ENCODE peak calls at places on chromosomes 6 and 20, in five cellular contexts. One of them, this sample, is unnamed.

GRCh38 chr6:75157336-75157735 is 48.5 kb downstream of the COL12A1 start:
- DNase-seq in GM12891: no peak
- DNase-seq in H1: no peak
- DNase-seq in K562: no peak
- DNase-seq in GM12878: no peak
- DNase-seq in this sample: no peak

GRCh38 chr20:63580796-63581461 is 6.9 kb upstream of the HELZ2 start:
- DNase-seq in GM12891: peak; percentile 78
- DNase-seq in H1: no peak
- DNase-seq in K562: peak; percentile 56
- DNase-seq in GM12878: no peak
- DNase-seq in this sample: peak; percentile 66

GRCh38 chr6:43781941-43782704 is 12.1 kb downstream of the VEGFA start:
- DNase-seq in GM12891: no peak
- DNase-seq in H1: no peak
- DNase-seq in K562: no peak
- DNase-seq in GM12878: no peak
- DNase-seq in this sample: no peak

GRCh38 chr6:10558575-10558974 is 37.4 kb downstream of the GCNT2 start:
- DNase-seq in GM12891: no peak
- DNase-seq in H1: no peak
- DNase-seq in K562: no peak
- DNase-seq in GM12878: no peak
- DNase-seq in this sample: no peak

GRCh38 chr20:44056010-44056698 is 130.8 kb downstream of the JPH2 start:
- DNase-seq in GM12891: no peak
- DNase-seq in H1: peak; percentile 69
- DNase-seq in K562: no peak
- DNase-seq in GM12878: no peak
- DNase-seq in this sample: no peak

GRCh38 chr6:98832282-98833100 is 1.9 kb upstream of the POU3F2 start:
- DNase-seq in GM12891: no peak
- DNase-seq in H1: no peak
- DNase-seq in K562: no peak
- DNase-seq in GM12878: no peak
- DNase-seq in this sample: no peak

GRCh38 chr6:87151786-87152527 is 3.4 kb upstream of the ZNF292 start:
- DNase-seq in GM12891: peak; percentile 38
- DNase-seq in H1: peak; percentile 85
- DNase-seq in K562: no peak
- DNase-seq in GM12878: no peak
- DNase-seq in this sample: peak; percentile 42

GRCh38 chr20:11867286-11867921 is 50.3 kb upstream of the BTBD3 start:
- DNase-seq in GM12891: no peak
- DNase-seq in H1: no peak
- DNase-seq in K562: no peak
- DNase-seq in GM12878: no peak
- DNase-seq in this sample: no peak

GRCh38 chr6:56889492-56889891 is 65.4 kb upstream of the BEND6 start:
- DNase-seq in GM12891: no peak
- DNase-seq in H1: no peak
- DNase-seq in K562: no peak
- DNase-seq in GM12878: no peak
- DNase-seq in this sample: no peak

GRCh38 chr6:147618927-147619326 is 110.4 kb downstream of the SAMD5 start:
- DNase-seq in GM12891: no peak
- DNase-seq in H1: no peak
- DNase-seq in K562: no peak
- DNase-seq in GM12878: no peak
- DNase-seq in this sample: no peak

GRCh38 chr6:142474446-142475289 is 172.9 kb downstream of the ADGRG6 start:
- DNase-seq in GM12891: no peak
- DNase-seq in H1: peak; percentile 76
- DNase-seq in K562: peak; percentile 58
- DNase-seq in GM12878: no peak
- DNase-seq in this sample: peak; percentile 3

GRCh38 chr6:98932424-98932823 is 15.3 kb downstream of the FBXL4 start:
- DNase-seq in GM12891: no peak
- DNase-seq in H1: no peak
- DNase-seq in K562: no peak
- DNase-seq in GM12878: no peak
- DNase-seq in this sample: no peak

GRCh38 chr6:5241242-5241641 is 19.5 kb downstream of the LYRM4 start:
- DNase-seq in GM12891: no peak
- DNase-seq in H1: no peak
- DNase-seq in K562: no peak
- DNase-seq in GM12878: no peak
- DNase-seq in this sample: no peak

GRCh38 chr6:113221850-113222249 is 635.3 kb upstream of the MARCKS start:
- DNase-seq in GM12891: no peak
- DNase-seq in H1: no peak
- DNase-seq in K562: no peak
- DNase-seq in GM12878: no peak
- DNase-seq in this sample: no peak

GRCh38 chr6:14724546-14724945 is 521.3 kb upstream of the JARID2 start:
- DNase-seq in GM12891: no peak
- DNase-seq in H1: no peak
- DNase-seq in K562: no peak
- DNase-seq in GM12878: no peak
- DNase-seq in this sample: no peak

GRCh38 chr6:83127976-83128375 is 60.5 kb downstream of the DOP1A start:
- DNase-seq in GM12891: no peak
- DNase-seq in H1: no peak
- DNase-seq in K562: no peak
- DNase-seq in GM12878: no peak
- DNase-seq in this sample: no peak

GRCh38 chr20:32387262-32387661 is 29.1 kb downstream of the ASXL1 start:
- DNase-seq in GM12891: no peak
- DNase-seq in H1: no peak
- DNase-seq in K562: no peak
- DNase-seq in GM12878: no peak
- DNase-seq in this sample: no peak

GRCh38 chr20:58457083-58457680 is 58.0 kb downstream of the APCDD1L start:
- DNase-seq in GM12891: no peak
- DNase-seq in H1: no peak
- DNase-seq in K562: no peak
- DNase-seq in GM12878: no peak
- DNase-seq in this sample: no peak

GRCh38 chr20:35910254-35910653 is 44.0 kb downstream of the SCAND1 start:
- DNase-seq in GM12891: no peak
- DNase-seq in H1: no peak
- DNase-seq in K562: no peak
- DNase-seq in GM12878: no peak
- DNase-seq in this sample: no peak

GRCh38 chr6:41439524-41440418 is 104.4 kb downstream of the NCR2 start:
- DNase-seq in GM12891: peak; percentile 60
- DNase-seq in H1: no peak
- DNase-seq in K562: no peak
- DNase-seq in GM12878: peak; percentile 67
- DNase-seq in this sample: peak; percentile 58

GRCh38 chr6:111894272-111894671 is 21.0 kb upstream of the FYN start:
- DNase-seq in GM12891: no peak
- DNase-seq in H1: no peak
- DNase-seq in K562: no peak
- DNase-seq in GM12878: no peak
- DNase-seq in this sample: no peak

GRCh38 chr6:44452725-44453124 is 65.2 kb downstream of the CDC5L start:
- DNase-seq in GM12891: no peak
- DNase-seq in H1: no peak
- DNase-seq in K562: no peak
- DNase-seq in GM12878: no peak
- DNase-seq in this sample: no peak

GRCh38 chr6:144416773-144417172 is 131.6 kb downstream of the UTRN start:
- DNase-seq in GM12891: no peak
- DNase-seq in H1: no peak
- DNase-seq in K562: no peak
- DNase-seq in GM12878: no peak
- DNase-seq in this sample: no peak

GRCh38 chr20:37836926-37837325 is 66.0 kb upstream of the VSTM2L start:
- DNase-seq in GM12891: no peak
- DNase-seq in H1: no peak
- DNase-seq in K562: no peak
- DNase-seq in GM12878: no peak
- DNase-seq in this sample: no peak

GRCh38 chr6:133393891-133394290 is 152.7 kb downstream of the EYA4 start:
- DNase-seq in GM12891: no peak
- DNase-seq in H1: no peak
- DNase-seq in K562: no peak
- DNase-seq in GM12878: no peak
- DNase-seq in this sample: no peak

GRCh38 chr20:49989234-49990065 is 6.7 kb downstream of the SNAI1 start:
- DNase-seq in GM12891: no peak
- DNase-seq in H1: peak; percentile 59
- DNase-seq in K562: peak; percentile 28
- DNase-seq in GM12878: no peak
- DNase-seq in this sample: no peak

GRCh38 chr6:142009647-142010046 is 123.1 kb upstream of the GJE1 start:
- DNase-seq in GM12891: no peak
- DNase-seq in H1: no peak
- DNase-seq in K562: no peak
- DNase-seq in GM12878: no peak
- DNase-seq in this sample: no peak

GRCh38 chr20:32562495-32562911 is 22.6 kb downstream of the NOL4L start:
- DNase-seq in GM12891: no peak
- DNase-seq in H1: peak; percentile 75
- DNase-seq in K562: no peak
- DNase-seq in GM12878: no peak
- DNase-seq in this sample: no peak

GRCh38 chr6:100592929-100593328 is 128.2 kb upstream of the SIM1 start:
- DNase-seq in GM12891: no peak
- DNase-seq in H1: no peak
- DNase-seq in K562: no peak
- DNase-seq in GM12878: no peak
- DNase-seq in this sample: no peak

GRCh38 chr6:147255948-147256674 is 51.9 kb downstream of the STXBP5 start:
- DNase-seq in GM12891: no peak
- DNase-seq in H1: no peak
- DNase-seq in K562: no peak
- DNase-seq in GM12878: no peak
- DNase-seq in this sample: no peak

GRCh38 chr6:112983741-112984221 is 636.7 kb downstream of the RFPL4B start:
- DNase-seq in GM12891: no peak
- DNase-seq in H1: no peak
- DNase-seq in K562: no peak
- DNase-seq in GM12878: no peak
- DNase-seq in this sample: no peak

GRCh38 chr6:154786144-154786868 is 53.1 kb downstream of the SCAF8 start:
- DNase-seq in GM12891: no peak
- DNase-seq in H1: no peak
- DNase-seq in K562: no peak
- DNase-seq in GM12878: no peak
- DNase-seq in this sample: no peak

GRCh38 chr20:7974785-7975435 is 34.7 kb upstream of the HAO1 start:
- DNase-seq in GM12891: no peak
- DNase-seq in H1: no peak
- DNase-seq in K562: no peak
- DNase-seq in GM12878: no peak
- DNase-seq in this sample: no peak
- TF ChIP-seq TAF1 in GM12891: no peak
- TF ChIP-seq TAF1 in H1: no peak
- TF ChIP-seq TAF1 in K562: no peak
- TF ChIP-seq TAF1 in GM12878: no peak
- TF ChIP-seq TAF1 in this sample: no peak

GRCh38 chr20:59673288-59673997 is 69.1 kb downstream of the PHACTR3 start:
- DNase-seq in GM12891: no peak
- DNase-seq in H1: no peak
- DNase-seq in K562: no peak
- DNase-seq in GM12878: no peak
- DNase-seq in this sample: no peak
- TF ChIP-seq POLR2A in GM12891: no peak
- TF ChIP-seq POLR2A in H1: no peak
- TF ChIP-seq POLR2A in K562: no peak
- TF ChIP-seq POLR2A in GM12878: no peak
- TF ChIP-seq POLR2A in this sample: no peak

GRCh38 chr20:19658137-19658536 is 99.9 kb upstream of the RIN2 start:
- DNase-seq in GM12891: no peak
- DNase-seq in H1: no peak
- DNase-seq in K562: no peak
- DNase-seq in GM12878: peak; percentile 48
- DNase-seq in this sample: peak; percentile 40

GRCh38 chr20:19660808-19661378 is 97.2 kb upstream of the RIN2 start:
- DNase-seq in GM12891: no peak
- DNase-seq in H1: no peak
- DNase-seq in K562: no peak
- DNase-seq in GM12878: no peak
- DNase-seq in this sample: no peak

GRCh38 chr20:19659468-19659867 is 98.6 kb upstream of the RIN2 start:
- DNase-seq in GM12891: no peak
- DNase-seq in H1: no peak
- DNase-seq in K562: no peak
- DNase-seq in GM12878: no peak
- DNase-seq in this sample: no peak

GRCh38 chr20:19662638-19662995 is 95.4 kb upstream of the RIN2 start:
- DNase-seq in GM12891: no peak
- DNase-seq in H1: no peak
- DNase-seq in K562: no peak
- DNase-seq in GM12878: no peak
- DNase-seq in this sample: no peak

DNA sequence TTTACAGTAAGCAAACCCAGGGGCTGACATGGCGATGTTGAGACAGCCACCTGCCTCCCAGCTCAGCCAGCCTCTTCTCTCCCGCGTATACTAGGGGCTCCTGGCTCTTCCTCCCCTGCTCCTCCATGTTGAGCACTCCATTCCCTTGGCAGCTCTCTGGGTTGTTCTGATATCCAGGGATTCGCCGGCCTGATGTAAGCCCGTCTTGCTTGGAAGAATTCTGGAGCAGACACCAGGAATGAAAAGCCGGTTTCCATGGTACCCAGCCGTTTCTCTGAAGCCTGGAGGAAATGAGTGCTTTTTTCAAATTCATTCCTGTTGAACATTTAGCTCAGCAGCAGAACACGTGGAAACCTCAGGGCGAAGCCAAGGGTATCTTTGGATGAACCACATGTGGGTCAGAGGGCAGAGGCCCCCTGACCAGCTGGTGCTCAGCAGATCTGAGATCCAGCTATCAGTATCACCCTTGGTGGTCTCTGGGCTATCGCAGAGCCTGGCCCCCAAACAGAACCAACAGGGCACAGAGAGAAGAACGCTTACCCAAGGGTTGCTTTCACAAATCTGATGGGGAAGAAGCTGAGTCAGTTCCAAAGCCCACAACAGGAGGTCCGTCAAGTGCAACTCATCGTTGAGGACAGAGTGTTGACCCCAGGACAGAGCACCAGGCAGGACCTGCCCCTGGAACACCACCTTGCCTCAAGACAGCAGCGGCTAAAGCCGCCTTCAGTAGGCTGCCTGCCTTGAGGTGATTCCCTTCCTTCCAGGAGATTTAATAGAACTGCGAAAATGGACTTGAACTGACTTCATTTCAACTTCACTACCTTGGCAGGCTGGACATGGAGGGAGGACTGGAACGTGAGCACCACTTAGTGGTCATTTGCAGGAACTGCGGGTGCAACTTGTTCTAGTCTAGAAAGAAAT is 96.1 kb upstream of the RIN2 start:
- DNase-seq in GM12891: peak; percentile 39
- DNase-seq in H1: peak; percentile 74
- DNase-seq in K562: peak; percentile 59
- DNase-seq in GM12878: no peak
- DNase-seq in this sample: no peak
- TF ChIP-seq TAF1 in GM12891: no peak
- TF ChIP-seq TAF1 in H1: no peak
- TF ChIP-seq TAF1 in K562: no peak
- TF ChIP-seq TAF1 in GM12878: no peak
- TF ChIP-seq TAF1 in this sample: no peak

GRCh38 chr6:33454009-33454946 is at the start of gene ZBTB9:
- DNase-seq in GM12891: peak; percentile 99
- DNase-seq in H1: peak; percentile 94
- DNase-seq in K562: peak; percentile 100
- DNase-seq in GM12878: peak; percentile 89
- DNase-seq in this sample: peak; percentile 99
- TF ChIP-seq POLR2A in GM12891: peak; percentile 87
- TF ChIP-seq POLR2A in H1: peak; percentile 78
- TF ChIP-seq POLR2A in K562: peak; percentile 94
- TF ChIP-seq POLR2A in GM12878: peak; percentile 94
- TF ChIP-seq POLR2A in this sample: peak; percentile 85

This sample was measured in GM12892.